ENCODE peak calls at places on chromosomes 12 and 14, in four cellular contexts. P is A549, R is K562, I is HepG2. Q is an unnamed sample.

GRCh38 chr12:105931104-105931503 is 207.7 kb downstream of the NUAK1 start:
- DNase-seq in R (no peak), P (no peak), I (no peak), Q (no peak)

GRCh38 chr12:52221912-52222457 is 11.1 kb upstream of the KRT7 start:
- DNase-seq in R (peak; percentile 45), P (no peak), I (no peak), Q (peak; percentile 44)

GRCh38 chr12:45203767-45204166 is 12.1 kb upstream of the ANO6 start:
- DNase-seq in I (peak; percentile 67), R (no peak), P (no peak), Q (no peak)

GRCh38 chr14:96852823-96853422 is 55.7 kb downstream of the VRK1 start:
- DNase-seq in P (peak; percentile 6), I (peak; percentile 18), R (peak; percentile 13), Q (no peak)

GRCh38 chr14:99138999-99139865 is 132.8 kb downstream of the BCL11B start:
- DNase-seq in R (no peak), I (no peak), P (no peak), Q (no peak)

GRCh38 chr14:88380405-88380804 is 5.1 kb upstream of the SPATA7 start:
- DNase-seq in R (no peak), P (peak; percentile 12), I (no peak), Q (no peak)

GRCh38 chr12:68636268-68636667 is 25.6 kb downstream of the RAP1B start:
- DNase-seq in R (no peak), I (no peak), P (no peak), Q (no peak)

GRCh38 chr14:43539210-43539609 is 967.9 kb downstream of the FSCB start:
- DNase-seq in R (no peak), I (peak; percentile 50), P (no peak), Q (no peak)

GRCh38 chr14:70707138-70708038 is 65.7 kb downstream of the TTC9 start:
- DNase-seq in R (no peak), I (peak; percentile 93), P (no peak), Q (no peak)

GRCh38 chr12:52280796-52281560 is 6.5 kb downstream of the KRT86 start:
- DNase-seq in P (peak; percentile 95), I (peak; percentile 47), R (no peak), Q (no peak)

GRCh38 chr14:68653108-68653507 is 139.8 kb downstream of the ZFP36L1 start:
- DNase-seq in P (no peak), I (no peak), R (no peak), Q (no peak)

GRCh38 chr14:50360093-50360492 is 36.6 kb downstream of the CDKL1 start:
- DNase-seq in R (no peak), P (no peak), I (no peak), Q (no peak)

GRCh38 chr14:50364792-50365191 is 31.9 kb downstream of the CDKL1 start:
- DNase-seq in P (no peak), I (no peak), R (no peak), Q (no peak)

GRCh38 chr14:50363734-50364113 is 33.0 kb downstream of the CDKL1 start:
- DNase-seq in R (no peak), P (no peak), I (no peak), Q (no peak)

GRCh38 chr14:50360851-50361250 is 35.8 kb downstream of the CDKL1 start:
- DNase-seq in I (no peak), P (no peak), R (no peak), Q (no peak)

GRCh38 chr14:50362791-50363733 is 33.6 kb downstream of the CDKL1 start:
- DNase-seq in R (no peak), I (no peak), P (no peak), Q (no peak)
- TF ChIP-seq RNF2 in R (no peak), I (no peak), P (no peak), Q (no peak)

GRCh38 chr12:81209001-81209400 is 131.1 kb downstream of the ACSS3 start:
- DNase-seq in R (no peak), I (peak; percentile 49), P (no peak), Q (no peak)

GRCh38 chr12:81208193-81208946 is 130.5 kb downstream of the ACSS3 start:
- DNase-seq in I (peak; percentile 15), R (no peak), P (no peak), Q (no peak)

GRCh38 chr12:81207173-81207572 is 129.3 kb downstream of the ACSS3 start:
- DNase-seq in R (no peak), I (no peak), P (no peak), Q (no peak)

GRCh38 chr12:81205394-81205793 is 127.5 kb downstream of the ACSS3 start:
- DNase-seq in R (no peak), P (no peak), I (no peak), Q (no peak)

GRCh38 chr12:81206425-81206824 is 128.5 kb downstream of the ACSS3 start:
- DNase-seq in I (no peak), R (no peak), P (no peak), Q (no peak)
- TF ChIP-seq PHF8 in I (no peak), R (no peak), P (no peak), Q (no peak)

DNA sequence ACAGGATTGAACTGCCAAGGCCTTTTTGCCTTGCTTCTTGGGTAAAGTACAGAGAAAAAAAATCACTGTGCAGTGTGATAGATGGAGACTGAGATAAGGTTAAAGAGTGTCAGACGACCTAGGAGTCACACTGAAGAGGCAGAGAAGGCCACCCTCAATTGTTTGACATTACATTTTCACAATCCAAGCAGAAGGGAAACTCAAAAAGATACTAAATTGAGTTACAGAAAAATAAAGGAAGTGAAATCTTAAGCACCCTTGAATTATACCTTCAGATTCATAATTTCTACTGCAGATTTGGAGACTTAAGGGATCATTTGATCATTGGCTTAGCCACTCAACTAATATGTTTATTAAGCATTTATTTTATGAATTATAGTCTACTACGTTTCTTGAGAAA is 97.1 kb downstream of the MYF5 start:
- DNase-seq in R (no peak), I (no peak), P (no peak), Q (no peak)
- TF ChIP-seq RNF2 in R (no peak), I (no peak), P (no peak), Q (no peak)

GRCh38 chr12:89821901-89822300 is 113.3 kb upstream of the ATP2B1 start:
- DNase-seq in P (no peak), R (no peak), I (no peak), Q (no peak)
- TF ChIP-seq PHF8 in P (no peak), R (no peak), I (no peak), Q (no peak)

GRCh38 chr14:87343641-87344040 is 649.3 kb downstream of the GALC start:
- DNase-seq in I (no peak), P (no peak), R (no peak), Q (no peak)
- TF ChIP-seq RNF2 in I (no peak), P (no peak), R (no peak), Q (no peak)